ENCODE peak calls at places on chromosomes 12 and 14, in nine cellular contexts. V is HL-60, H is transverse colon, L is GM12878, I is breast epithelium, D is HepG2, A is Panc1, N is SK-N-MC, J is spleen. Q is an unnamed sample.

GRCh38 chr12:131921866-131922769 is 7.0 kb upstream of the PUS1 start:
- DNase-seq in I (no peak), H (no peak), V (no peak), L (no peak), J (no peak), A (no peak), N (no peak), D (no peak), Q (no peak)

GRCh38 chr12:102722147-102722546 is 194.9 kb downstream of the PAH start:
- DNase-seq in J (no peak), H (no peak), V (no peak), D (no peak), L (no peak), I (no peak), N (no peak), A (no peak), Q (no peak)

GRCh38 chr14:96202441-96203094 is 2.1 kb upstream of the BDKRB2 start:
- DNase-seq in H (no peak), A (no peak), V (no peak), D (no peak), N (no peak), J (peak), I (no peak), L (no peak), Q (no peak)

GRCh38 chr12:125890983-125891382 is 825.7 kb downstream of the AACS start:
- DNase-seq in V (no peak), I (no peak), D (no peak), A (no peak), J (no peak), H (no peak), N (no peak), L (no peak), Q (no peak)

GRCh38 chr14:93972618-93973205 is 3.7 kb downstream of the ASB2 start:
- DNase-seq in V (no peak), I (no peak), L (no peak), J (no peak), H (no peak), A (no peak), N (no peak), D (no peak), Q (no peak)

GRCh38 chr12:93749515-93749914 is 72.3 kb downstream of the CRADD start:
- DNase-seq in A (no peak), V (no peak), N (no peak), I (no peak), D (no peak), L (no peak), J (no peak), H (no peak), Q (no peak)

GRCh38 chr12:23543767-23544166 is 405.7 kb downstream of the SOX5 start:
- DNase-seq in I (no peak), H (no peak), N (no peak), V (no peak), L (no peak), A (no peak), J (no peak), D (no peak), Q (no peak)

GRCh38 chr14:72549848-72550247 is 344.1 kb downstream of the DPF3 start:
- DNase-seq in J (no peak), I (no peak), D (no peak), V (no peak), L (no peak), H (no peak), N (no peak), A (no peak), Q (no peak)

GRCh38 chr12:53676715-53677611 is 1.1 kb upstream of the ATP5MC2 start:
- DNase-seq in L (no peak), H (peak), D (no peak), J (peak), N (no peak), I (no peak), A (no peak), V (no peak), Q (peak)

GRCh38 chr14:100081997-100082625 is 16.9 kb downstream of the EVL start:
- DNase-seq in V (no peak), L (no peak), A (no peak), J (no peak), H (no peak), N (no peak), D (no peak), I (no peak), Q (no peak)

GRCh38 chr12:591167-591570 is 72.1 kb downstream of the NINJ2 start:
- DNase-seq in L (no peak), H (no peak), N (no peak), I (no peak), V (no peak), J (no peak), D (no peak), A (no peak), Q (peak)

GRCh38 chr14:40122978-40123648 is 690.9 kb upstream of the FBXO33 start:
- DNase-seq in H (no peak), V (no peak), A (no peak), L (peak), N (no peak), J (no peak), I (no peak), D (no peak), Q (no peak)

GRCh38 chr12:14766649-14767215 is 36.5 kb downstream of the WBP11 start:
- DNase-seq in I (no peak), H (no peak), V (no peak), L (no peak), D (no peak), A (no peak), N (no peak), J (no peak), Q (no peak)
- TF ChIP-seq POLR2AphosphoS5 in I (no peak), H (no peak), V (no peak), L (no peak), D (no peak), A (no peak), N (no peak), J (no peak), Q (no peak)

GRCh38 chr12:29389295-29389919 is 8.4 kb upstream of the ERGIC2 start:
- DNase-seq in N (no peak), V (no peak), D (no peak), J (peak), H (no peak), A (no peak), I (no peak), L (no peak), Q (no peak)
- H3K27ac ChIP-seq in N (no peak), V (no peak), D (no peak), J (no peak), H (no peak), A (no peak), I (no peak), L (no peak), Q (no peak)

GRCh38 chr12:75705749-75706719 is 194.6 kb upstream of the KRR1 start:
- DNase-seq in J (no peak), N (no peak), A (no peak), V (no peak), I (no peak), D (no peak), H (no peak), L (no peak), Q (no peak)
- TF ChIP-seq POLR2AphosphoS5 in J (no peak), N (no peak), A (no peak), V (no peak), I (no peak), D (no peak), H (no peak), L (no peak), Q (no peak)

DNA sequence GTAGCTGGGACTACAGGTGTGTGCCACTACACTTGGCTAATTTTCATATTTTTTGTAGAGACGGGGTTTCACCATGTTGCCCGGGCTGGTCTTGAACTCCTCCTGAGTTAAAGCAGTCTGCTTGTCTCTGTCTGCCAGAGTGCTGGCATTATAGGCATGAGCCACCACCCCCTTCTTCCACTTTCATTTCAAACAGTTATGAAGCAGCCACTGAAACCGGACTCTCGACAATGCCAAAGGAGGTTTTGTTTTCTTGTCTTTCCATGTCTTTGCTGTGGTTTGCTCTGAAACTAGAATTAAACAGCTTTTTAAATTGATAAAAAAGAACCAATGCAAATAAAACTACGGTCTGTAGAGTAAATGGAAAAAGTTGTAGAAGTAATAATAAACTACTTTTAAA is 30.4 kb downstream of the RAP1B start:
- DNase-seq in D (no peak), J (no peak), N (no peak), L (peak), A (no peak), V (no peak), H (peak), I (no peak), Q (no peak)
- H3K27ac ChIP-seq in D (no peak), J (peak), N (no peak), L (peak), A (peak), V (no peak), H (no peak), I (no peak), Q (no peak)

GRCh38 chr12:108854453-108855283 is 2.7 kb downstream of the SSH1 start:
- DNase-seq in N (no peak), I (no peak), A (no peak), H (no peak), L (peak), J (peak), V (no peak), D (no peak), Q (no peak)
- TF ChIP-seq POLR2AphosphoS5 in N (no peak), I (peak), A (no peak), H (peak), L (peak), J (peak), V (no peak), D (no peak), Q (peak)

DNA sequence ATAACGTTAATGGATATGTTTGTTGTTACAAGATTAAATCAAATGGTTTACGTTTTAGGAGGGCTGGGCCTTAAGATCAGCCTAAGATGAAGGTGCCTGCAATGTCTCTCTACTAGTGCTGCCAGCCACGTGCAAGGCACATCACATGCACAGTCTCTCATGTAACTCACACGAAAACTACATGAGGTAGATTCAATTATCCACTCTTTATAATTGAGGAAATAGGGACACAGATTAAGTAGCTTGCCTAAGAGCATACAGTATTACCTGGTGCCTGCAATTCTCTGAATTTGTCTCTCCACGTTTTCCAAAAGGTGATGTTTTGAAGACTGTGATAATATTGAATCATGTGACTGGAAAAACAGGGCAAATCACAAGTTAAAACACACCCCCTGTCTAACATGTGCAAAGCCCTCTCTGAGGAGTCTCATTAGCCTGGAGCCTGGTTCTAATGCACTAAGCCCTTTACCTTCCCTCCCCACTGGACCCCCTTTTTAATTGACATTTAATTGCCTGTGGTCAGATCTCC is 14.6 kb upstream of the ATP2A2 start:
- DNase-seq in N (no peak), L (no peak), D (no peak), J (no peak), I (no peak), H (no peak), V (no peak), A (no peak), Q (no peak)
- H3K27ac ChIP-seq in N (peak), L (no peak), D (no peak), J (peak), I (no peak), H (peak), V (no peak), A (no peak), Q (peak)

Q was measured in suprapubic skin.